ENCODE peak calls at places on chromosomes 1 and 21, in six cellular contexts. R, K, M, V, G and H are unnamed samples.

GRCh38 chr1:29932626-29933025 is 696.3 kb downstream of the PTPRU start:
- DNase-seq in R (no peak), K (no peak), M (no peak), V (no peak), G (no peak), H (no peak)

GRCh38 chr1:156114919-156115513 is 505 bp downstream of the LMNA start:
- DNase-seq in R (no peak), K (no peak), M (no peak), V (no peak), G (no peak), H (peak; percentile 73)

GRCh38 chr21:34700605-34701004 is 31.8 kb downstream of the CLIC6 start:
- DNase-seq in R (no peak), K (no peak), M (no peak), V (no peak), G (no peak), H (no peak)

GRCh38 chr1:181117648-181118449 is 29.3 kb downstream of the IER5 start:
- DNase-seq in R (no peak), K (no peak), M (no peak), V (peak; percentile 38), G (no peak), H (no peak)

GRCh38 chr1:52892424-52892823 is 29.1 kb downstream of the ECHDC2 start:
- DNase-seq in R (no peak), K (no peak), M (no peak), V (no peak), G (no peak), H (no peak)

GRCh38 chr1:94974824-94975223 is 47.9 kb upstream of the CNN3 start:
- DNase-seq in R (no peak), K (no peak), M (no peak), V (no peak), G (no peak), H (no peak)

GRCh38 chr1:161013104-161013590 is 7.8 kb downstream of the F11R start:
- DNase-seq in R (no peak), K (no peak), M (no peak), V (no peak), G (no peak), H (no peak)

GRCh38 chr1:25990702-25991395 is 7.0 kb downstream of the PAFAH2 start:
- DNase-seq in R (no peak), K (no peak), M (no peak), V (no peak), G (no peak), H (no peak)

GRCh38 chr21:43921602-43921978 is 56.6 kb downstream of the AGPAT3 start:
- DNase-seq in R (no peak), K (no peak), M (no peak), V (no peak), G (no peak), H (no peak)

GRCh38 chr1:20411196-20411980 is 74.6 kb downstream of the CAMK2N1 start:
- DNase-seq in R (no peak), K (no peak), M (no peak), V (no peak), G (no peak), H (no peak)

GRCh38 chr1:83927061-83927460 is 71.9 kb downstream of the TTLL7 start:
- DNase-seq in R (no peak), K (no peak), M (no peak), V (no peak), G (no peak), H (no peak)

GRCh38 chr1:169368406-169368769 is 393 bp downstream of the BLZF1 start:
- DNase-seq in R (peak; percentile 12), K (no peak), M (no peak), V (peak; percentile 23), G (peak; percentile 13), H (peak; percentile 7)

GRCh38 chr1:159560599-159560998 is 24.8 kb upstream of the OR10J5 start:
- DNase-seq in R (no peak), K (no peak), M (no peak), V (no peak), G (no peak), H (no peak)

GRCh38 chr21:41460578-41461527 is 34.8 kb downstream of the MX1 start:
- DNase-seq in R (peak; percentile 83), K (peak; percentile 80), M (peak; percentile 53), V (peak; percentile 79), G (peak; percentile 80), H (peak; percentile 56)

GRCh38 chr1:77961392-77961791 is 17.5 kb downstream of the FUBP1 start:
- DNase-seq in R (no peak), K (no peak), M (no peak), V (no peak), G (no peak), H (no peak)

GRCh38 chr1:243718893-243719292 is 131.2 kb downstream of the AKT3 start:
- DNase-seq in R (no peak), K (no peak), M (no peak), V (no peak), G (no peak), H (no peak)

GRCh38 chr1:14677291-14677690 is 78.8 kb downstream of the KAZN start:
- DNase-seq in R (no peak), K (no peak), M (no peak), V (no peak), G (no peak), H (no peak)

GRCh38 chr21:25895565-25896205 is 160.9 kb downstream of the GABPA start:
- DNase-seq in R (no peak), K (no peak), M (no peak), V (no peak), G (no peak), H (no peak)

GRCh38 chr1:232039303-232039702 is 412.7 kb downstream of the DISC1 start:
- DNase-seq in R (no peak), K (no peak), M (no peak), V (no peak), G (no peak), H (no peak)

GRCh38 chr1:156995412-156995811 is 50.1 kb downstream of the ARHGEF11 start:
- DNase-seq in R (no peak), K (no peak), M (no peak), V (no peak), G (no peak), H (no peak)

DNA sequence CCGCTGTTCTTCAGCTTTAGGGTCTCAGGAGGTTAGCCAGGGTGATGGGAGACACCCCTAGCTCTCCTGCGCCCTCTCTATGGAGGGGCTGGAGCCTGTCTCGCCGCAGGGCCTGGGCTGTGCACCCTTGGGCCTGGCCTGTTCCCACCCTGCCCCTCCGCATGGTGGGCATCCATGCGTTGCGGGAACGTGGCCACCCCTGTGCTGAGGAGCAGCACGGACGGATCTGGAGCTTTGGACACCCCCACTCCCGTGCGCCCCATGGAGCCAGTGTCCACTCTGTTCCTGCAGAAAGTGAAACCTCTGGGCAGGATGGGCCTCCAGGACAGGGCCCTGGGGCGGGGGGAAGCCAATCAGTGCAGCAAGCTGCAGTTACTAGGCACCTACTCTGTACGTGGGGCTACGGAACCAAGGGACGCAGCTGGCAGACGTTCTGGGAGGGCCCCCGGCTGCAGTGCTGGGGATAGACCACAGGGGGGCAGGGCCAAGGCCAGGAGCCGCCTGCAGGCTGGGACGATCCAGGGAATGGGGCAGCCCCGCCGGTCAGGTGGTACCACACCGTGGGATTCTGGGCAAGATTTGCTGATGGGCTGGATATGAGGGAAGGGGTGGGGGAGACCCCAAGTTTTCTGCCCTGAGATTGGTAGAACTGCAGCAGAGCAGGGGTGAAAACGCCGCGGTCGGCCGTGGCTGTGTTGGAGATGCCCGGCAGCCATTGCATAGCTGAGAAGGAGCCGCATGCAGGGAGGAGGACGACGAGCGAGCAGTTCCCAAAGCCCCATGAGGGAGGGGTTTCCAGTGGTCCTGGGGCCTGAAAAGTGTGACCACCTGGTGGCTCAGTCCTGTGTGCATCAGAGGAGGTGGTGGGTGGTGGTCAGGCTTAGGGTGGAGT is 43.3 kb downstream of the TP73 start:
- DNase-seq in R (peak; percentile 63), K (no peak), M (no peak), V (peak; percentile 37), G (no peak), H (peak; percentile 40)
- TF ChIP-seq CTCF in R (peak; percentile 81), K (peak; percentile 83), M (peak; percentile 67), V (peak; percentile 61), G (peak; percentile 88), H (peak; percentile 74)

DNA sequence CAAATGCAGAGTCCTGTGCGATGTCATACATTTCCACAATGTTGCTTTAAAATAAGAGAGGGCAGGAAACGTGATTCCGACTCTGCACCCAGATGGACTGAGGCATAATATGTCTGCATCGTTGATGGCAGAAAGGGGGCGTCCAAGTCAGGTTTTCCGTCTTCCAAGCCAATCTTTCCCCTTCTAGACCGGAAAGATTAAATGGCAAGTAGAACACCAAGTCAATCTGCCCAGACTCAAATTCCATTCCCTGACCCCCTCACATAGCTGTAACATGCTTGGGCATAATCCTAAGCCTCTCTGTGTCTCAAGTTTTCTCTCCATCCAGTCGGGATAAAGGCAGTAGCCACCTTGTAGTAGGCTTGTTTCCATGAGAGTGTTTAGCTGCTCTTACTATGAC is 14.4 kb downstream of the PCP4 start:
- DNase-seq in R (no peak), K (no peak), M (no peak), V (no peak), G (no peak), H (no peak)
- TF ChIP-seq POLR2A in R (no peak), K (no peak), M (no peak), V (no peak), G (no peak), H (no peak)

GRCh38 chr1:58683519-58683918 is 16.3 kb downstream of the MYSM1 start:
- DNase-seq in R (no peak), K (no peak), M (no peak), V (no peak), G (no peak), H (no peak)

GRCh38 chr1:58687516-58687915 is 12.3 kb downstream of the MYSM1 start:
- DNase-seq in R (no peak), K (no peak), M (no peak), V (no peak), G (no peak), H (no peak)

GRCh38 chr1:58689167-58689566 is 10.7 kb downstream of the MYSM1 start:
- DNase-seq in R (no peak), K (no peak), M (no peak), V (no peak), G (no peak), H (no peak)
- H3K27ac ChIP-seq in R (no peak overlapping the region), K (no peak overlapping the region), M (no peak overlapping the region), V (no peak overlapping the region), G (no peak overlapping the region), H (no peak overlapping the region)

DNA sequence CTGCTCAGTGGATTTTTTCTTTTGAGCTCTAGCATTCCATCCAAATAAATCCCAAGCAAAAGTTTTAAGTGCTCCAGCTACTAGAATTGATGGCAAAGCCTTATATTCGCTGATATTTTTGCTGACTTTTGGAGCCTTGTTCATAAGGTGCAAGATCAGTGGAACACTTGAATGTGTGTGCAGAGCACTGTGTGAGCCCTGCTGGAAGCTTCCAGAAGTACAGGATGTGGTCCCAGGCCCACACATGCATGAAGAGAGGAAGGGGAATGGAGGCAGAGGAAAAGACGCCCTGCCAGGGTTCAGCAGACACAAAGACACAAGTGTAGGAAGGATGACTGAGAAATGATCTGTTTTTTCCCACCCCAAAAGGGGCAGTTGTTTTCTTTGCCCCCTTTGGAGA is 169.4 kb downstream of the KCNJ6 start:
- DNase-seq in R (no peak), K (no peak), M (no peak), V (no peak), G (no peak), H (no peak)
- TF ChIP-seq CTCF in R (no peak), K (no peak), M (no peak), V (no peak), G (no peak), H (no peak)

GRCh38 chr1:18901952-18902522 is 318 bp downstream of the ALDH4A1 start:
- DNase-seq in R (no peak), K (peak; percentile 90), M (no peak), V (no peak), G (no peak), H (no peak)
- TF ChIP-seq POLR2A in R (no peak), K (peak; percentile 61), M (peak; percentile 77), V (no peak), G (peak; percentile 84), H (no peak)